ENCODE peak calls at places on chromosomes 3 and 15, in four cellular contexts. Z, H, P and U are unnamed samples.

GRCh38 chr15:99435138-99435695 is 130.6 kb upstream of the MEF2A start:
- DNase-seq in Z (peak; percentile 65), H (no peak), P (peak; percentile 72), U (no peak)

GRCh38 chr3:15556512-15556911 is 35.0 kb upstream of the COLQ start:
- DNase-seq in Z (no peak), H (no peak), P (no peak), U (no peak)

GRCh38 chr3:107450254-107450653 is 72.5 kb upstream of the BBX start:
- DNase-seq in Z (no peak), H (no peak), P (no peak), U (no peak)

GRCh38 chr3:137174514-137174913 is 216.7 kb downstream of the IL20RB start:
- DNase-seq in Z (no peak), H (peak; percentile 37), P (no peak), U (no peak)

GRCh38 chr3:80618295-80619256 is 850.8 kb upstream of the ROBO1 start:
- DNase-seq in Z (no peak), H (no peak), P (no peak), U (no peak)

GRCh38 chr15:75948761-75949296 is 45.2 kb downstream of the FBXO22 start:
- DNase-seq in Z (no peak), H (no peak), P (no peak), U (no peak)

GRCh38 chr3:41683666-41684350 is 278.1 kb downstream of the ULK4 start:
- DNase-seq in Z (no peak), H (no peak), P (no peak), U (peak; percentile 99)

GRCh38 chr3:71389911-71390573 is 193.5 kb downstream of the FOXP1 start:
- DNase-seq in Z (peak; percentile 70), H (peak; percentile 17), P (no peak), U (no peak)

GRCh38 chr15:36472672-36473071 is 106.8 kb upstream of the CDIN1 start:
- DNase-seq in Z (no peak), H (no peak), P (no peak), U (no peak)

GRCh38 chr3:153980252-153980590 is 141.0 kb upstream of the ARHGEF26 start:
- DNase-seq in Z (no peak), H (no peak), P (no peak), U (peak; percentile 26)

GRCh38 chr3:109926376-109926775 is 589.0 kb upstream of the DPPA4 start:
- DNase-seq in Z (no peak), H (no peak), P (no peak), U (no peak)

GRCh38 chr3:160945346-160945745 is 159.8 kb downstream of the B3GALNT1 start:
- DNase-seq in Z (no peak), H (no peak), P (no peak), U (no peak)

GRCh38 chr15:92653836-92654524 is 1.6 kb downstream of the FAM174B start:
- DNase-seq in Z (no peak), H (peak; percentile 49), P (no peak), U (no peak)

GRCh38 chr3:55042591-55042990 is 114.7 kb upstream of the LRTM1 start:
- DNase-seq in Z (no peak), H (no peak), P (no peak), U (no peak)

GRCh38 chr3:172666181-172666872 is 44.5 kb downstream of the NCEH1 start:
- DNase-seq in Z (no peak), H (no peak), P (no peak), U (no peak)

GRCh38 chr3:149898771-149899170 is 71.9 kb downstream of the PFN2 start:
- DNase-seq in Z (no peak), H (no peak), P (no peak), U (no peak)

GRCh38 chr3:149174901-149175300 is 45.5 kb downstream of the HPS3 start:
- DNase-seq in Z (no peak), H (peak; percentile 48), P (no peak), U (peak; percentile 87)

GRCh38 chr3:173225351-173225750 is 84.3 kb upstream of the SPATA16 start:
- DNase-seq in Z (no peak), H (no peak), P (no peak), U (peak; percentile 63)

GRCh38 chr3:127851899-127852298 is 29.6 kb upstream of the MGLL start:
- DNase-seq in Z (no peak), H (peak; percentile 37), P (no peak), U (no peak)

GRCh38 chr15:48596415-48596814 is 49.1 kb downstream of the FBN1 start:
- DNase-seq in Z (no peak), H (no peak), P (no peak), U (no peak)

GRCh38 chr3:168512802-168513201 is 417.1 kb upstream of the GOLIM4 start:
- DNase-seq in Z (no peak), H (peak; percentile 45), P (no peak), U (no peak)

GRCh38 chr3:189337672-189338071 is 165.9 kb downstream of the TPRG1 start:
- DNase-seq in Z (no peak), H (no peak), P (no peak), U (no peak)

GRCh38 chr3:42262525-42262924 is 3.5 kb downstream of the CCK start:
- DNase-seq in Z (no peak), H (peak; percentile 82), P (no peak), U (peak; percentile 16)

GRCh38 chr3:136545664-136546266 is 206.4 kb downstream of the STAG1 start:
- DNase-seq in Z (no peak), H (no peak), P (no peak), U (no peak)

GRCh38 chr15:25543156-25543555 is 104.3 kb upstream of the UBE3A start:
- DNase-seq in Z (no peak), H (peak; percentile 15), P (peak; percentile 41), U (no peak)

DNA sequence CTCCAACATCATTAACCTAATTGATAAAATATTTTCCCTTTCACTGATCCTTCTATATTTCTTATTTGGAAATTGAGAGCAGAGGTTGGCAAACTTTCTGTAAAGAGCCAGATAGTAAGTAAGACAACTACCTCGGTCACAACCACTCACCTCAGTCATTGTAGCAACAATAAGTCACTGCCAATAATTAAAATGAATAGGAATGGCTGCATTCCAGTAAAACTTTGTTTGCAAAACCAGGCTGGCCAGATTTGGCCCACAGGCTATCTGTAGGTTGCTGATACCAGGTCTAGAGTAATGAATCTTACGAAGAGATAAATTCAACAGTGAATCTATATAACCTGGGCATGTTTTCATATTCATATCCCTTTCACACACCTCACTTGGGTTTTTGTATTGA is 316.2 kb upstream of the TBC1D5 start:
- DNase-seq in Z (no peak), H (no peak), P (no peak), U (no peak)
- TF ChIP-seq CTCF in Z (no peak), H (no peak), P (no peak), U (no peak)

GRCh38 chr3:171391432-171391831 is 68.8 kb downstream of the TNIK start:
- DNase-seq in Z (no peak), H (no peak), P (no peak), U (no peak)

GRCh38 chr3:171390531-171390930 is 69.7 kb downstream of the TNIK start:
- DNase-seq in Z (no peak), H (no peak), P (no peak), U (no peak)

GRCh38 chr3:171396048-171396447 is 64.2 kb downstream of the TNIK start:
- DNase-seq in Z (no peak), H (no peak), P (no peak), U (no peak)

GRCh38 chr3:171388537-171388936 is 71.7 kb downstream of the TNIK start:
- DNase-seq in Z (no peak), H (no peak), P (no peak), U (no peak)

GRCh38 chr3:171393032-171393744 is 67.0 kb downstream of the TNIK start:
- DNase-seq in Z (no peak), H (peak; percentile 65), P (no peak), U (no peak)
- H3K4me3 ChIP-seq in Z (no peak overlapping the region), H (no peak overlapping the region), P (no peak overlapping the region), U (no peak overlapping the region)

GRCh38 chr3:13480340-13481318 is 523 bp downstream of the HDAC11 start:
- DNase-seq in Z (peak; percentile 51), H (no peak), P (no peak), U (no peak)

GRCh38 chr3:13477946-13478345 is 2.2 kb upstream of the HDAC11 start:
- DNase-seq in Z (no peak), H (no peak), P (no peak), U (no peak)

GRCh38 chr3:13479332-13479581 is 849 bp upstream of the HDAC11 start:
- DNase-seq in Z (peak; percentile 73), H (peak; percentile 81), P (no peak), U (no peak)

GRCh38 chr3:13482106-13482690 is 2.1 kb downstream of the HDAC11 start:
- DNase-seq in Z (peak; percentile 44), H (no peak), P (no peak), U (no peak)

DNA sequence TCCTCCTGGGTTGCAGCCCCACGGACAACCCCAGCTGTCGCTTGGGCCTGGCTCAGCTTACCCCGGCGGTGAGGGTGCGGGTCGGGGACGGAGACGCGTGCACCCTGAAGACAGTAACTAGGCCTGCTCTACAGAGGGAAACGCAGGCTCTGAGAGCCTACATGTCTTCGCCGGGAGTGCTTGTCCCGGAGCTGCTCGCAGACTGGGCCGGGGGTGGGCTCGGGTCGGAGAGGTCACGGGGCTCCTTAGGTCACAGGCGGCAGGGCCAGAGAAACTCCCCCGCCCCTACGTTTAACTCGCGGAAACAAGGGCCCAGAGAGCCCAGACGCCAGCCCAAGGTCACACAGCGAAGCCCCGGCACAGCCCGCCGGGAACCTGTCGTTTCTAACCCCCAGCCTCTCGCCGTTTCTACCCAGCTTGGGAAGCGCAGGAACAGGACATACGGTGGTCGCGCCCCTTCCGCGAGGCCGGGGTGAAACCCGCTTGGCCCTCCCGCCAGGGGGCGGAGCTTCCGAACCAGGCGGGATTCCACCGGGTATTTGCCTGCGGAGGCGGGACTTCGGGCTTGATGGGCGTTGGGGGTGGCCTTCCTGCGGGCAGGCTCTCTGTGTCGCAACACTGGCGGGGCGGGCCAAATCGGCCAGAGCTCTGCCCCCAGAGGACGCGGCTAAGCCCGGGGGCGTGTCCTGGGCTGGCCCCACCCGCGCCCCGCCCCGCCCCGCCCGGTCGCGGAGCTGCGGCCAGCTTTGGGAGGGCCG is at the start of gene HDAC11:
- DNase-seq in Z (peak; percentile 100), H (peak; percentile 99), P (peak; percentile 98), U (peak; percentile 38)
- TF ChIP-seq CTCF in Z (peak; percentile 51), H (peak; percentile 22), P (no peak), U (peak; percentile 14)

GRCh38 chr15:35141743-35142356 is 56.8 kb upstream of the NANOGP8 start:
- DNase-seq in Z (no peak), H (no peak), P (no peak), U (peak; percentile 33)
- H3K4me3 ChIP-seq in Z (no peak overlapping the region), H (no peak overlapping the region), P (no peak overlapping the region), U (no peak overlapping the region)

DNA sequence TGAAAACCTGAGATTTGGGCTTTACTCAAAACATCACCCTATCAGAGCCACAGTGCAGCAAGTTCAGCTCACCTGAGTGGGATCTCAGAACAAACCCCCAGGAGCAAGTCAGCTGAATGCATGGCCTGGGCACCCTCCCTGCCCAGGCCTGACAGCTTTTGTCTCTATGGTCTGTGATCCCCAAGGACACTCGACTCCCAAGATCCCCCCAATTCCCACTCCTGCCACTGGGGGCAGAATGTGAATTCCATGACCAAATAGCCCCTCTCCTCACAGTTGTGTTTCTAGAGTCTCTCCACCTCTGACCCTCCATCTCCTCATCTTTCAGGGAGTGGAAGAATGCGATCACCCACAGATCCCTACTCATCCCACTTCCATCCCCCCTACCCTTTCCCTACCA is 58.9 kb downstream of the ZNF445 start:
- DNase-seq in Z (no peak), H (peak; percentile 42), P (no peak), U (no peak)
- TF ChIP-seq CTCF in Z (no peak), H (peak; percentile 45), P (no peak), U (peak; percentile 47)

GRCh38 chr3:23685484-23686258 is 120.1 kb upstream of the UBE2E1 start:
- DNase-seq in Z (no peak), H (no peak), P (peak; percentile 93), U (peak; percentile 96)
- H3K4me3 ChIP-seq in Z (no peak overlapping the region), H (no peak overlapping the region), P (no peak overlapping the region), U (no peak overlapping the region)

GRCh38 chr15:42723068-42723467 is 13.9 kb downstream of the CDAN1 start:
- DNase-seq in Z (no peak), H (peak; percentile 19), P (no peak), U (no peak)
- TF ChIP-seq CTCF in Z (no peak), H (peak; percentile 39), P (no peak), U (peak; percentile 32)